ENCODE peak calls at places on chromosome 10, in six cellular contexts. U, O, D, S, M and I are unnamed samples.

GRCh38 chr10:104925232-104925851 is 284.3 kb downstream of the SORCS3 start:
- DNase-seq in U (peak), M (peak), S (peak), O (no peak), D (peak), I (no peak)

GRCh38 chr10:102773986-102774385 is 30.2 kb downstream of the WBP1L start:
- DNase-seq in O (no peak), S (no peak), D (no peak), M (no peak), U (no peak), I (no peak)

GRCh38 chr10:50281967-50282522 is 30.7 kb upstream of the ASAH2 start:
- DNase-seq in S (no peak), M (no peak), U (no peak), D (no peak), O (no peak), I (no peak)

GRCh38 chr10:22554481-22555182 is 159.7 kb downstream of the PIP4K2A start:
- DNase-seq in U (peak), M (no peak), D (no peak), S (no peak), O (no peak), I (no peak)

GRCh38 chr10:118621304-118621942 is 26.0 kb upstream of the PRLHR start:
- DNase-seq in D (no peak), S (no peak), O (no peak), U (peak), M (no peak), I (no peak)

GRCh38 chr10:133235265-133235664 is 2.4 kb upstream of the VENTX start:
- DNase-seq in O (no peak), M (peak), S (no peak), D (no peak), U (no peak), I (no peak)

GRCh38 chr10:43203491-43204393 is 63.1 kb downstream of the RASGEF1A start:
- DNase-seq in O (peak), M (peak), U (peak), S (no peak), D (peak), I (peak)

GRCh38 chr10:14413583-14413982 is 82.9 kb upstream of the FRMD4A start:
- DNase-seq in U (no peak), O (no peak), S (no peak), D (no peak), M (no peak), I (no peak)

GRCh38 chr10:52314007-52314821 is at the start of gene DKK1:
- DNase-seq in O (no peak), U (peak), S (peak), D (peak), M (no peak), I (no peak)

GRCh38 chr10:60943372-60944158 is 420 bp downstream of the RHOBTB1 start:
- DNase-seq in O (peak), U (peak), S (peak), M (peak), D (peak), I (no peak)
- TF ChIP-seq TAF1 in O (no peak), U (no peak), S (no peak), M (no peak), D (peak), I (no peak)

GRCh38 chr10:5987747-5988146 is 10.4 kb upstream of the IL15RA start:
- DNase-seq in U (no peak), S (no peak), O (no peak), M (peak), D (no peak), I (no peak)

GRCh38 chr10:5988336-5988920 is 11.1 kb upstream of the IL15RA start:
- DNase-seq in U (no peak), M (no peak), S (no peak), D (no peak), O (no peak), I (no peak)

GRCh38 chr10:5985029-5985428 is 7.7 kb upstream of the IL15RA start:
- DNase-seq in O (no peak), D (no peak), U (no peak), S (no peak), M (no peak), I (no peak)

GRCh38 chr10:5981529-5981928 is 4.2 kb upstream of the IL15RA start:
- DNase-seq in U (no peak), M (peak), S (no peak), O (no peak), D (peak), I (no peak)

DNA sequence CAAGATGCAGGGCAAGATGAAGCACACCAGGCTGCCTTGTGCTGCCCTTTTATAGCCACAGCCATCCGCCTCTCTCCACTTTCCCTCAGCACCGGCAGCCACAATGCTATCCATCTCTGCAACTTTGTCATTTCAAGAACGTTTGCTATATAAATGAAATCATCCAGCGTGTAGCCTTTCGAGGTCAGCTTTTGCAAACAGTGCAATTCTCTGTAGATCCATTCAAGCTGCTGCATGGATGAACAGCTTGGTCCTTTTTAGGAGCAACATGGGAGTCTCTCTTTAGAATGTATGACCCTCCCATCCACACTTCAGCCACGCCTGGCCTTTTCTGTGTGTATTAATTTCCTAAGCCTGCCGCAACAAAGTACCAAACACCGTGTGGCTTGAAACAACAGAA is 6.5 kb upstream of the IL15RA start:
- DNase-seq in D (peak), S (no peak), M (no peak), O (no peak), U (no peak), I (no peak)
- TF ChIP-seq POLR2AphosphoS5 in D (no peak), S (no peak), M (no peak), O (no peak), U (no peak), I (no peak)

GRCh38 chr10:27748586-27748985 is 3.0 kb upstream of the MKX start:
- DNase-seq in U (no peak), D (no peak), S (no peak), M (no peak), O (no peak), I (no peak)
- TF ChIP-seq TAF1 in U (no peak), D (no peak), S (no peak), M (no peak), O (no peak), I (no peak)

DNA sequence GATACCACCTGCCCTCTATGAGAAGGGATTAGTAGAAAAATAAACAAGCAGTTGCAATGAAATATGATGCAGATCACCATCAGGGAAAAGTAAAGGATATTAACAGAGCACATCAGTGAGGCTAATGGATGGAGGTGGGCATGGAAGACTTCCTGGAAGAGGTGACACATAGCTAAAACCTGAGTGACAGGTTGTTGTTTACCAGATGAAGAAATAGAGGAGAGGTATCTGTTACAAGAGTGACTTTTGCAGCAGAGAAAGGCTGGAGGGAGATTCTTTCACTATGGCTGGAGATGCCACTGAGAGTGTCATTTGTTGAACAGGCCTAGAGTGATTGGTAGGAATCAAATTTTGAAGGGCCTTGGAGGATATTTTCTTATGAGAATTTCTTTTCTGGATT is 646.2 kb downstream of the GATA3 start:
- DNase-seq in M (no peak), D (no peak), S (no peak), U (no peak), O (no peak), I (no peak)
- TF ChIP-seq POLR2AphosphoS5 in M (no peak), D (no peak), S (no peak), U (no peak), O (no peak), I (no peak)

GRCh38 chr10:12488626-12489025 is 139.3 kb downstream of the CAMK1D start:
- DNase-seq in D (no peak), S (no peak), U (no peak), O (no peak), M (no peak), I (no peak)
- TF ChIP-seq TAF1 in D (no peak), S (no peak), U (no peak), O (no peak), M (no peak), I (no peak)